ENCODE peak calls at places on chromosomes 1 and 21, in six cellular contexts. W is neural crest cell, B is iPS-NIHi11, L is DMS153, A is Kasumi-1, I is H9. T is an unnamed sample.

GRCh38 chr1:25107643-25108010 is 124.7 kb downstream of the SYF2 start:
- DNase-seq in A (no peak), I (no peak), B (no peak), L (no peak), W (no peak), T (no peak)

GRCh38 chr21:26047279-26047967 is 123.1 kb downstream of the APP start:
- DNase-seq in I (no peak), L (no peak), B (no peak), A (no peak), W (no peak), T (no peak)

GRCh38 chr21:33236799-33237198 is 7.1 kb downstream of the IFNAR2 start:
- DNase-seq in W (no peak), B (no peak), I (no peak), L (no peak), A (no peak), T (no peak)

GRCh38 chr1:243916160-243916559 is 66.1 kb upstream of the AKT3 start:
- DNase-seq in I (no peak), W (no peak), L (no peak), B (no peak), A (no peak), T (no peak)

GRCh38 chr1:3477241-3478109 is 23.0 kb downstream of the ARHGEF16 start:
- DNase-seq in I (no peak), A (no peak), B (peak; percentile 54), W (no peak), L (no peak), T (no peak)

GRCh38 chr1:28813931-28814465 is 2.0 kb downstream of the OPRD1 start:
- DNase-seq in L (no peak), I (no peak), W (no peak), B (no peak), A (no peak), T (no peak)

GRCh38 chr21:43716376-43717165 is 2.4 kb upstream of the PDXK start:
- DNase-seq in L (no peak), W (no peak), I (no peak), B (no peak), A (no peak), T (no peak)

GRCh38 chr1:2109581-2110021 is 59.4 kb downstream of the PRKCZ start:
- DNase-seq in L (no peak), B (no peak), A (no peak), W (no peak), I (no peak), T (no peak)

GRCh38 chr1:24094554-24094953 is 17.4 kb downstream of the MYOM3 start:
- DNase-seq in I (no peak), W (no peak), B (no peak), A (no peak), L (no peak), T (no peak)

GRCh38 chr1:83846138-83846537 is 152.8 kb downstream of the TTLL7 start:
- DNase-seq in B (no peak), L (no peak), I (no peak), A (no peak), W (no peak), T (no peak)

GRCh38 chr1:195345149-195345548 is 1263.1 kb downstream of the KCNT2 start:
- DNase-seq in L (no peak), I (peak; percentile 73), B (no peak), W (peak; percentile 14), A (no peak), T (no peak)

GRCh38 chr1:224235819-224236493 is 52.9 kb downstream of the DEGS1 start:
- DNase-seq in W (no peak), B (no peak), L (no peak), A (no peak), I (peak; percentile 69), T (no peak)

GRCh38 chr1:151989131-151989868 is 4.4 kb downstream of the S100A10 start:
- DNase-seq in A (no peak), B (no peak), I (no peak), L (no peak), W (no peak), T (no peak)

GRCh38 chr1:48017716-48018115 is 20.5 kb upstream of the TRABD2B start:
- DNase-seq in I (peak; percentile 4), W (no peak), B (no peak), A (no peak), L (no peak), T (no peak)

GRCh38 chr1:54532033-54532432 is 16.0 kb upstream of the ACOT11 start:
- DNase-seq in B (no peak), I (no peak), W (no peak), A (no peak), L (no peak), T (no peak)

GRCh38 chr1:155859881-155860841 is 794 bp downstream of the SYT11 start:
- DNase-seq in L (peak; percentile 90), A (peak; percentile 18), B (peak; percentile 77), I (peak; percentile 37), W (peak; percentile 50), T (peak; percentile 91)

GRCh38 chr1:201546093-201546492 is 7.2 kb downstream of the NAV1 start:
- DNase-seq in A (peak; percentile 50), I (peak; percentile 58), B (peak; percentile 54), W (no peak), L (no peak), T (peak; percentile 62)

GRCh38 chr1:212157252-212157651 is 121.7 kb downstream of the DTL start:
- DNase-seq in A (no peak), B (peak; percentile 51), I (no peak), W (no peak), L (no peak), T (no peak)

GRCh38 chr1:156347337-156347736 is 9.0 kb downstream of the TSACC start:
- DNase-seq in I (no peak), L (no peak), W (no peak), B (no peak), A (no peak), T (no peak)

GRCh38 chr21:45818276-45818903 is 163.2 kb upstream of the COL6A1 start:
- DNase-seq in I (no peak), A (no peak), B (no peak), L (no peak), W (no peak), T (no peak)

GRCh38 chr21:25457411-25457810 is 149.9 kb downstream of the MRPL39 start:
- DNase-seq in W (no peak), I (no peak), B (no peak), L (no peak), A (peak; percentile 60), T (no peak)

GRCh38 chr1:64248065-64248464 is 44.6 kb downstream of the UBE2U start:
- DNase-seq in L (no peak), I (no peak), W (no peak), A (no peak), B (peak; percentile 57), T (peak; percentile 42)

GRCh38 chr1:156384007-156384406 is 15.0 kb downstream of the RHBG start:
- DNase-seq in W (no peak), B (no peak), L (no peak), A (peak; percentile 35), I (no peak), T (no peak)

GRCh38 chr21:35923971-35924370 is 136.4 kb downstream of the SETD4 start:
- DNase-seq in A (no peak), B (no peak), I (no peak), L (no peak), W (no peak), T (no peak)

GRCh38 chr1:145706282-145706681 is 886 bp downstream of the PDZK1 start:
- DNase-seq in B (no peak), L (no peak), I (no peak), W (no peak), A (no peak), T (no peak)

GRCh38 chr1:229262239-229262638 is 8.7 kb upstream of the RAB4A start:
- DNase-seq in I (no peak), W (no peak), L (no peak), A (no peak), B (no peak), T (no peak)

GRCh38 chr1:150928286-150928685 is 2.1 kb downstream of the SETDB1 start:
- DNase-seq in A (no peak), W (no peak), L (no peak), B (no peak), I (no peak), T (no peak)

GRCh38 chr1:109931189-109931672 is 20.6 kb downstream of the CSF1 start:
- DNase-seq in A (no peak), B (peak; percentile 96), L (peak; percentile 76), W (peak; percentile 91), I (peak; percentile 95), T (no peak)